ENCODE peak calls at places on chromosomes 11 and 22, in nine cellular contexts. R, G, C, L, X, K, N, B and Z are unnamed samples.

GRCh38 chr11:107563702-107564101 is 1.8 kb downstream of the ALKBH8 start:
- DNase-seq in C (no peak), R (no peak), G (peak), B (peak), X (no peak), K (peak), N (peak), L (peak), Z (no peak)

GRCh38 chr11:44133335-44133946 is 38.0 kb downstream of the EXT2 start:
- DNase-seq in R (no peak), B (no peak), X (no peak), L (no peak), N (no peak), C (no peak), K (peak), G (peak), Z (peak)

GRCh38 chr11:59756845-59757244 is 1.7 kb downstream of the STX3 start:
- DNase-seq in N (peak), G (peak), B (peak), K (no peak), X (no peak), L (no peak), R (peak), C (peak), Z (no peak)

GRCh38 chr22:49534386-49534785 is 293.3 kb downstream of the BRD1 start:
- DNase-seq in N (no peak), X (no peak), C (no peak), K (no peak), R (peak), B (no peak), G (no peak), L (no peak), Z (no peak)

GRCh38 chr11:45239733-45240132 is 46.4 kb downstream of the SYT13 start:
- DNase-seq in K (no peak), R (no peak), L (no peak), C (no peak), N (no peak), G (no peak), X (no peak), B (no peak), Z (no peak)

GRCh38 chr22:43821606-43822425 is 9.7 kb upstream of the EFCAB6 start:
- DNase-seq in B (peak), L (no peak), N (no peak), X (no peak), G (no peak), C (no peak), K (no peak), R (no peak), Z (no peak)

GRCh38 chr11:32382339-32383049 is 52.8 kb downstream of the WT1 start:
- DNase-seq in B (no peak), C (no peak), L (no peak), R (no peak), G (no peak), X (no peak), K (no peak), N (no peak), Z (peak)

GRCh38 chr11:27300974-27301373 is 62.0 kb downstream of the CCDC34 start:
- DNase-seq in L (no peak), X (no peak), C (no peak), G (no peak), K (no peak), N (no peak), B (no peak), R (no peak), Z (no peak)

GRCh38 chr11:117717485-117718314 is 79.3 kb downstream of the DSCAML1 start:
- DNase-seq in B (peak), R (no peak), K (peak), L (peak), N (no peak), C (peak), X (no peak), G (no peak), Z (no peak)

GRCh38 chr11:128928400-128928799 is 14.3 kb downstream of the TP53AIP1 start:
- DNase-seq in L (no peak), R (peak), K (no peak), B (no peak), C (no peak), N (no peak), G (peak), X (no peak), Z (no peak)

GRCh38 chr22:46076651-46077339 is 73.5 kb upstream of the PPARA start:
- DNase-seq in G (peak), C (peak), B (peak), K (no peak), R (peak), X (no peak), L (peak), N (no peak), Z (no peak)

GRCh38 chr11:122167100-122167499 is 51.1 kb upstream of the BLID start:
- DNase-seq in K (no peak), R (no peak), B (no peak), C (no peak), N (peak), X (no peak), L (no peak), G (peak), Z (no peak)

GRCh38 chr11:128318856-128319474 is 268.4 kb downstream of the ETS1 start:
- DNase-seq in X (no peak), G (peak), K (no peak), B (no peak), N (no peak), R (no peak), L (no peak), C (no peak), Z (no peak)

GRCh38 chr11:58928082-58928574 is 11.2 kb upstream of the GLYATL1 start:
- DNase-seq in B (no peak), G (peak), N (no peak), C (no peak), R (no peak), L (no peak), K (no peak), X (no peak), Z (no peak)

GRCh38 chr22:37818397-37819099 is 4.6 kb upstream of the GALR3 start:
- DNase-seq in C (peak), B (peak), L (peak), X (no peak), R (peak), N (no peak), G (peak), K (no peak), Z (no peak)

GRCh38 chr11:38019072-38019775 is 1421.2 kb upstream of the RAG2 start:
- DNase-seq in R (no peak), L (no peak), B (no peak), C (no peak), N (no peak), K (peak), X (no peak), G (no peak), Z (peak)

GRCh38 chr11:69447786-69448185 is 33.7 kb upstream of the LINC01488 start:
- DNase-seq in L (no peak), R (peak), G (no peak), N (no peak), C (peak), X (no peak), B (no peak), K (no peak), Z (peak)

GRCh38 chr11:61509058-61510029 is 795 bp downstream of the LRRC10B start:
- DNase-seq in L (peak), G (peak), X (no peak), K (peak), N (peak), B (peak), R (peak), C (peak), Z (no peak)

GRCh38 chr22:37842015-37842793 is 1.9 kb downstream of the ANKRD54 start:
- DNase-seq in L (no peak), B (peak), C (no peak), G (no peak), K (peak), R (no peak), N (no peak), X (no peak), Z (no peak)

GRCh38 chr11:91527380-91528030 is 697.1 kb upstream of the FAT3 start:
- DNase-seq in K (no peak), R (no peak), B (no peak), X (no peak), G (no peak), C (no peak), L (no peak), N (no peak), Z (no peak)

GRCh38 chr11:118126082-118126838 is 26.4 kb downstream of the SCN4B start:
- DNase-seq in R (no peak), N (peak), X (no peak), K (no peak), C (no peak), B (no peak), G (no peak), L (no peak), Z (no peak)

GRCh38 chr22:19438286-19438685 is 5.9 kb downstream of the MRPL40 start:
- DNase-seq in K (no peak), L (no peak), X (no peak), N (no peak), B (no peak), G (no peak), C (no peak), R (no peak), Z (no peak)

GRCh38 chr11:134655189-134655937 is 243.3 kb upstream of the B3GAT1 start:
- DNase-seq in N (no peak), K (no peak), R (peak), B (peak), X (no peak), L (peak), G (no peak), C (peak), Z (no peak)

GRCh38 chr11:43278302-43278956 is 33.4 kb upstream of the API5 start:
- DNase-seq in G (peak), L (no peak), C (no peak), X (no peak), K (peak), B (no peak), R (no peak), N (peak), Z (no peak)

GRCh38 chr11:112795142-112795815 is 165.9 kb upstream of the NCAM1 start:
- DNase-seq in K (peak), C (peak), B (peak), N (peak), R (no peak), X (no peak), G (peak), L (no peak), Z (peak)

GRCh38 chr11:62373464-62374110 is 36.3 kb downstream of the ASRGL1 start:
- DNase-seq in X (no peak), R (no peak), C (no peak), G (no peak), L (no peak), K (no peak), B (no peak), N (no peak), Z (no peak)

GRCh38 chr11:78208257-78209165 is 19.8 kb downstream of the USP35 start:
- DNase-seq in X (no peak), L (no peak), K (peak), R (peak), B (no peak), C (no peak), N (no peak), G (peak), Z (no peak)

GRCh38 chr11:110337570-110338193 is 41.3 kb upstream of the RDX start:
- DNase-seq in C (no peak), L (no peak), B (peak), K (no peak), R (no peak), G (peak), X (no peak), N (peak), Z (no peak)

GRCh38 chr22:20244744-20245576 is 23.2 kb downstream of the RTN4R start:
- DNase-seq in R (peak), G (no peak), K (no peak), N (no peak), L (no peak), B (no peak), C (no peak), X (no peak), Z (no peak)

GRCh38 chr11:3816673-3817072 is 8.3 kb downstream of the PGAP2 start:
- DNase-seq in B (no peak), C (no peak), G (no peak), K (no peak), R (peak), L (no peak), N (no peak), X (no peak), Z (no peak)

GRCh38 chr11:110148775-110149744 is 55.9 kb downstream of the ZC3H12C start:
- DNase-seq in K (no peak), X (no peak), R (no peak), C (no peak), N (peak), G (peak), B (no peak), L (no peak), Z (peak)

GRCh38 chr11:91421586-91421985 is 803.0 kb upstream of the FAT3 start:
- DNase-seq in N (no peak), B (no peak), X (no peak), G (no peak), C (no peak), L (no peak), K (no peak), R (no peak), Z (no peak)

GRCh38 chr11:37858398-37858797 is 1260.4 kb upstream of the RAG2 start:
- DNase-seq in C (no peak), X (no peak), R (no peak), L (no peak), G (no peak), N (no peak), B (no peak), K (no peak), Z (peak)

GRCh38 chr22:47151490-47151889 is 389.0 kb downstream of the TBC1D22A start:
- DNase-seq in X (no peak), K (no peak), N (no peak), B (no peak), G (peak), L (no peak), R (no peak), C (no peak), Z (peak)

GRCh38 chr11:117986981-117987495 is 844 bp downstream of the IL10RA start:
- DNase-seq in R (peak), K (no peak), G (no peak), X (no peak), B (no peak), C (no peak), N (no peak), L (no peak), Z (no peak)

GRCh38 chr11:100761806-100762205 is 74.7 kb downstream of the ARHGAP42 start:
- DNase-seq in R (no peak), K (no peak), G (no peak), N (no peak), X (no peak), L (no peak), C (no peak), B (no peak), Z (no peak)

GRCh38 chr11:45451766-45452440 is 165.8 kb upstream of the SYT13 start:
- DNase-seq in K (no peak), G (peak), X (no peak), C (no peak), B (peak), R (no peak), N (no peak), L (no peak), Z (no peak)

GRCh38 chr22:42344391-42344861 is 74.0 kb upstream of the TCF20 start:
- DNase-seq in R (peak), X (no peak), N (no peak), L (no peak), G (no peak), C (peak), B (no peak), K (no peak), Z (no peak)

GRCh38 chr11:12193515-12194336 is 83.3 kb downstream of the MICAL2 start:
- DNase-seq in K (no peak), N (no peak), G (no peak), C (no peak), B (no peak), X (no peak), R (no peak), L (no peak), Z (no peak)

GRCh38 chr11:26344647-26345046 is 12.7 kb downstream of the ANO3 start:
- DNase-seq in L (no peak), R (no peak), C (no peak), B (no peak), K (no peak), X (no peak), G (no peak), N (no peak), Z (no peak)

DNA sequence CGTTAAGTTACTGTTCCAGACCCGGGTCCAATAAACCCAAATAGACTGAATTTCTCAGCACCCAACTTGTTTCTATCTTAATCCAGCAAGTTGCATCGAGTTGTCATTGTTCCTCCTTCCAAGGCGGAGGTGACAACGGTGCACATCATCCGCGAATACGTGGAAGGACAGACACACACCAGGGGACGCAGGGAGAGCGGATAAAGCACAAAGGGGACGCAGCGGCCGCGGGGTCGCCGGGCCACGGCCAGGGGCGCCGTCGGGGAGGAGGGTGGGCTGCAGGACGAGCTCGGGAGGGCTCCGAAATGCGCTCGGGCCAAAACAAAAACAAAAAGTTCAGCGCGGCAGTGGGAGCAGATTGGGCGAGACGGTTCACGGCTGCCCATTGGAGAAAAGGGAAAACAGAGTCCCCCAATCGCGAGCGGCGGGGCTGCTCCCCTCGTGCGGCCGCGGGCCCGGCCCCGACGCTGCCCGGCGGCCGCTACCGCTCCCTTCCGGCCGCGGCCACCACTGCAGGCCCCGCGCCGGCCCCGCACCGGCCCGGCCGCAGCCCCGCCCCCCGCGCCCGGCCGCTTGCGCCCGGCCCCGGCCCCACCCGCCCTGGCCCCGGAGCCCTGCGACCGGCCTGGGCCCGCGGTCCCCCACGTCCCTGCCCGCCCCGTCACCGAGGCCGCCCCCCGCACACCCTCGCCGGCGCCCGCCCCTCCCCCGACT is 518 bp downstream of the KMT5B start:
- DNase-seq in X (no peak), L (peak), K (peak), C (peak), B (peak), G (peak), R (peak), N (peak), Z (peak)
- TF ChIP-seq POLR2A in X (peak), L (no peak), K (no peak), C (no peak), B (peak), G (no peak), R (peak), N (no peak), Z (peak)

GRCh38 chr11:116187026-116187425 is 585.8 kb downstream of the BUD13 start:
- DNase-seq in C (no peak), L (no peak), G (no peak), N (no peak), B (no peak), X (no peak), K (no peak), R (no peak), Z (no peak)

GRCh38 chr11:116190206-116190605 is 582.6 kb downstream of the BUD13 start:
- DNase-seq in G (no peak), C (no peak), L (no peak), K (no peak), R (peak), X (no peak), N (no peak), B (no peak), Z (no peak)

GRCh38 chr11:116189378-116190170 is 583.2 kb downstream of the BUD13 start:
- DNase-seq in L (no peak), N (no peak), K (no peak), G (no peak), B (no peak), R (no peak), C (no peak), X (no peak), Z (no peak)

GRCh38 chr11:116186592-116186991 is 586.2 kb downstream of the BUD13 start:
- DNase-seq in C (no peak), X (no peak), B (no peak), K (no peak), N (no peak), R (no peak), L (no peak), G (no peak), Z (no peak)

GRCh38 chr11:116188350-116188749 is 584.4 kb downstream of the BUD13 start:
- DNase-seq in G (no peak), R (peak), N (no peak), L (no peak), B (no peak), K (no peak), X (no peak), C (no peak), Z (no peak)
- TF ChIP-seq POLR2A in G (no peak), R (no peak), N (no peak), L (no peak), B (no peak), K (no peak), X (no peak), C (no peak), Z (no peak)

GRCh38 chr11:8692417-8692816 is 9.8 kb downstream of the RPL27A start:
- DNase-seq in K (no peak), N (no peak), L (no peak), C (no peak), B (no peak), G (no peak), X (no peak), R (no peak), Z (no peak)

GRCh38 chr11:8693555-8693954 is 11.0 kb downstream of the RPL27A start:
- DNase-seq in R (no peak), B (no peak), C (no peak), K (no peak), G (no peak), L (no peak), X (no peak), N (no peak), Z (no peak)

GRCh38 chr11:8691601-8692000 is 9.0 kb downstream of the RPL27A start:
- DNase-seq in B (no peak), N (no peak), R (no peak), L (no peak), G (no peak), K (no peak), X (no peak), C (no peak), Z (no peak)

GRCh38 chr11:8694137-8694536 is 11.5 kb downstream of the RPL27A start:
- DNase-seq in L (no peak), K (no peak), N (no peak), G (no peak), C (no peak), B (no peak), X (no peak), R (no peak), Z (no peak)

GRCh38 chr11:8693010-8693551 is 10.5 kb downstream of the RPL27A start:
- DNase-seq in G (peak), C (no peak), L (no peak), N (no peak), K (no peak), B (no peak), R (no peak), X (no peak), Z (no peak)
- TF ChIP-seq POLR2A in G (no peak), C (no peak), L (no peak), N (no peak), K (no peak), B (no peak), R (no peak), X (no peak), Z (no peak)

GRCh38 chr22:24728790-24729637 is 45.5 kb downstream of the PIWIL3 start:
- DNase-seq in G (peak), B (peak), X (no peak), R (no peak), N (no peak), L (peak), K (peak), C (no peak), Z (no peak)
- TF ChIP-seq POLR2A in G (no peak), B (no peak), X (no peak), R (no peak), N (no peak), L (no peak), K (no peak), C (no peak), Z (no peak)

DNA sequence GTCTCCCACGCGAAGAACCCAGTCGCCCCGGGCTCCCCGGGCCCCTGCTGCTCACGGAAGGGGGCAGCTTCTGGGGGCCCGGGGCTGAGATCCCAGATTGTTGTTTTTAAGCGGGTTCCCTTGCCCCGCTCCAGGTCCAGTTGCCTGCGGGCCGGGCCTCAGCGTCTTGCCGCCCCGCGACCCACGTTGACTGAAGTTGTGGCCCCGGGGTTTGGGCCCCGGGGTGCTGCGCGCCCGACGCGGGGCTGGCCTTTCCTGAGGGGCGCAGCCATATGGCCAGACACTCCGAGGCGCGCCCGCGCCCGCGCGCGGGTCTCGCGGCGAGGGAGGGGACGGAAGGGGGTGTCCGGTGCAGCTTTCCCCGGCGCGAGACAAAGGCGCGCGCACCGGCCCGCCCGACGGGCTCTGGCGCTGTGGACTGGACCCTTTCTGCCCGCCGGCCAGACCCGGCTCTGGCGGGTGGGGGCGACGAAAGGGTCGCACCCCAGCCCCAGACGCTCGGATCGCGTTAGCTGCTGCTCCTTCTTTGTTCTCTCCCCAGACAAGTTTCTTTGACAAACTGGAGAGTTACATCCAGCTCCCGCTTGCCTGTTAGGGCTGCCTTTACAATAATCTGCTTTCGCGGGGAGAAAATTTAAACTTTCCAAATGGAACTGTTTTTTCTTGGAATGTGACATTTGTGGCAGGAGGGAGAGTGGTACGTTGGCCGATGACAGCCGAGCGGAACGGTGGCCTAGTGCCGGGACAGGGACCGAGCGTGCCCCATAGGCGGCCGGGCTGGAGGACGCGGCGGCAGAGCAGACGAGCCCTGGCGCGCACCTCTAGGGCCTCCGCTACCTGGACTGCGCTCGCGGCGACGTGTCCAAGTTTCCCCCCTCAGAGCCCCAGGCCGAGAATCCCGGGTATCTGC is 701 bp downstream of the AMOTL1 start:
- DNase-seq in N (no peak), C (peak), K (no peak), L (peak), X (no peak), G (peak), B (no peak), R (peak), Z (no peak)
- TF ChIP-seq POLR2A in N (no peak), C (no peak), K (no peak), L (no peak), X (no peak), G (no peak), B (no peak), R (no peak), Z (no peak)